ENCODE peak calls at places on chromosomes 12 and 14, in seven cellular contexts. One of them, this sample, is unnamed.

GRCh38 chr12:52630104-52630500 is 11.7 kb upstream of the KRT73 start:
- DNase-seq in sigmoid colon: no peak
- DNase-seq in stimulated activated CD4-positive, alpha-beta T cell treated with anti-CD3 and anti-CD28 coated beads, Interleukin-12 subunit alpha, Interleukin-12 subunit beta, amount 100 ng/mL, for 4 hours: no peak
- DNase-seq in NCI-H1092 treated with DMSO at 0.1 percent for 48 hours: no peak
- DNase-seq in CD8-positive, alpha-beta memory T cell: no peak
- DNase-seq in fibroblast of gingiva: no peak
- DNase-seq in heart left ventricle: no peak
- DNase-seq in this sample: no peak

GRCh38 chr12:78853231-78853630 is 11.3 kb upstream of the SYT1 start:
- DNase-seq in CD8-positive, alpha-beta memory T cell: no peak
- DNase-seq in heart left ventricle: no peak
- DNase-seq in fibroblast of gingiva: no peak
- DNase-seq in stimulated activated CD4-positive, alpha-beta T cell treated with anti-CD3 and anti-CD28 coated beads, Interleukin-12 subunit alpha, Interleukin-12 subunit beta, amount 100 ng/mL, for 4 hours: no peak
- DNase-seq in NCI-H1092 treated with DMSO at 0.1 percent for 48 hours: no peak
- DNase-seq in sigmoid colon: no peak
- DNase-seq in this sample: no peak

GRCh38 chr14:106843951-106844483 is 1317.6 kb downstream of the TMEM121 start:
- DNase-seq in sigmoid colon: no peak
- DNase-seq in heart left ventricle: peak; percentile 11
- DNase-seq in NCI-H1092 treated with DMSO at 0.1 percent for 48 hours: no peak
- DNase-seq in CD8-positive, alpha-beta memory T cell: peak; percentile 33
- DNase-seq in fibroblast of gingiva: no peak
- DNase-seq in stimulated activated CD4-positive, alpha-beta T cell treated with anti-CD3 and anti-CD28 coated beads, Interleukin-12 subunit alpha, Interleukin-12 subunit beta, amount 100 ng/mL, for 4 hours: peak; percentile 25
- DNase-seq in this sample: peak; percentile 5

GRCh38 chr14:68475802-68476201 is 317.1 kb downstream of the ZFP36L1 start:
- DNase-seq in NCI-H1092 treated with DMSO at 0.1 percent for 48 hours: no peak
- DNase-seq in fibroblast of gingiva: no peak
- DNase-seq in sigmoid colon: no peak
- DNase-seq in heart left ventricle: no peak
- DNase-seq in CD8-positive, alpha-beta memory T cell: no peak
- DNase-seq in stimulated activated CD4-positive, alpha-beta T cell treated with anti-CD3 and anti-CD28 coated beads, Interleukin-12 subunit alpha, Interleukin-12 subunit beta, amount 100 ng/mL, for 4 hours: no peak
- DNase-seq in this sample: no peak

GRCh38 chr12:94171595-94171930 is 23.2 kb downstream of the PLXNC1 start:
- DNase-seq in CD8-positive, alpha-beta memory T cell: no peak
- DNase-seq in NCI-H1092 treated with DMSO at 0.1 percent for 48 hours: no peak
- DNase-seq in fibroblast of gingiva: no peak
- DNase-seq in heart left ventricle: no peak
- DNase-seq in sigmoid colon: no peak
- DNase-seq in stimulated activated CD4-positive, alpha-beta T cell treated with anti-CD3 and anti-CD28 coated beads, Interleukin-12 subunit alpha, Interleukin-12 subunit beta, amount 100 ng/mL, for 4 hours: no peak
- DNase-seq in this sample: no peak

GRCh38 chr12:130953783-130954543 is at the start of gene ADGRD1:
- DNase-seq in CD8-positive, alpha-beta memory T cell: no peak
- DNase-seq in NCI-H1092 treated with DMSO at 0.1 percent for 48 hours: no peak
- DNase-seq in stimulated activated CD4-positive, alpha-beta T cell treated with anti-CD3 and anti-CD28 coated beads, Interleukin-12 subunit alpha, Interleukin-12 subunit beta, amount 100 ng/mL, for 4 hours: no peak
- DNase-seq in sigmoid colon: peak; percentile 93
- DNase-seq in heart left ventricle: peak; percentile 77
- DNase-seq in fibroblast of gingiva: no peak
- DNase-seq in this sample: no peak

GRCh38 chr14:74660167-74660566 is 48.1 kb upstream of the LTBP2 start:
- DNase-seq in fibroblast of gingiva: no peak
- DNase-seq in stimulated activated CD4-positive, alpha-beta T cell treated with anti-CD3 and anti-CD28 coated beads, Interleukin-12 subunit alpha, Interleukin-12 subunit beta, amount 100 ng/mL, for 4 hours: no peak
- DNase-seq in sigmoid colon: no peak
- DNase-seq in NCI-H1092 treated with DMSO at 0.1 percent for 48 hours: no peak
- DNase-seq in heart left ventricle: no peak
- DNase-seq in CD8-positive, alpha-beta memory T cell: no peak
- DNase-seq in this sample: no peak

GRCh38 chr14:68685419-68686211 is 107.3 kb downstream of the ZFP36L1 start:
- DNase-seq in NCI-H1092 treated with DMSO at 0.1 percent for 48 hours: no peak
- DNase-seq in heart left ventricle: no peak
- DNase-seq in stimulated activated CD4-positive, alpha-beta T cell treated with anti-CD3 and anti-CD28 coated beads, Interleukin-12 subunit alpha, Interleukin-12 subunit beta, amount 100 ng/mL, for 4 hours: peak; percentile 52
- DNase-seq in CD8-positive, alpha-beta memory T cell: peak; percentile 90
- DNase-seq in sigmoid colon: peak; percentile 63
- DNase-seq in fibroblast of gingiva: no peak
- DNase-seq in this sample: peak; percentile 79

GRCh38 chr12:21527451-21528180 is 1.5 kb downstream of the SPX start:
- DNase-seq in fibroblast of gingiva: peak; percentile 67
- DNase-seq in CD8-positive, alpha-beta memory T cell: peak; percentile 47
- DNase-seq in heart left ventricle: peak; percentile 56
- DNase-seq in sigmoid colon: peak; percentile 74
- DNase-seq in NCI-H1092 treated with DMSO at 0.1 percent for 48 hours: peak; percentile 82
- DNase-seq in stimulated activated CD4-positive, alpha-beta T cell treated with anti-CD3 and anti-CD28 coated beads, Interleukin-12 subunit alpha, Interleukin-12 subunit beta, amount 100 ng/mL, for 4 hours: peak; percentile 58
- DNase-seq in this sample: peak; percentile 52

GRCh38 chr12:24356189-24356708 is 406.8 kb upstream of the SOX5 start:
- DNase-seq in NCI-H1092 treated with DMSO at 0.1 percent for 48 hours: no peak
- DNase-seq in stimulated activated CD4-positive, alpha-beta T cell treated with anti-CD3 and anti-CD28 coated beads, Interleukin-12 subunit alpha, Interleukin-12 subunit beta, amount 100 ng/mL, for 4 hours: no peak
- DNase-seq in fibroblast of gingiva: no peak
- DNase-seq in sigmoid colon: no peak
- DNase-seq in CD8-positive, alpha-beta memory T cell: no peak
- DNase-seq in heart left ventricle: no peak
- DNase-seq in this sample: no peak

GRCh38 chr12:101297661-101298060 is 17.8 kb downstream of the UTP20 start:
- DNase-seq in NCI-H1092 treated with DMSO at 0.1 percent for 48 hours: no peak
- DNase-seq in sigmoid colon: no peak
- DNase-seq in stimulated activated CD4-positive, alpha-beta T cell treated with anti-CD3 and anti-CD28 coated beads, Interleukin-12 subunit alpha, Interleukin-12 subunit beta, amount 100 ng/mL, for 4 hours: no peak
- DNase-seq in heart left ventricle: no peak
- DNase-seq in fibroblast of gingiva: peak; percentile 23
- DNase-seq in CD8-positive, alpha-beta memory T cell: no peak
- DNase-seq in this sample: no peak

GRCh38 chr14:70425349-70425748 is 8.5 kb upstream of the SYNJ2BP start:
- DNase-seq in stimulated activated CD4-positive, alpha-beta T cell treated with anti-CD3 and anti-CD28 coated beads, Interleukin-12 subunit alpha, Interleukin-12 subunit beta, amount 100 ng/mL, for 4 hours: no peak
- DNase-seq in fibroblast of gingiva: no peak
- DNase-seq in sigmoid colon: no peak
- DNase-seq in CD8-positive, alpha-beta memory T cell: no peak
- DNase-seq in heart left ventricle: no peak
- DNase-seq in NCI-H1092 treated with DMSO at 0.1 percent for 48 hours: no peak
- DNase-seq in this sample: no peak

GRCh38 chr12:11663128-11663527 is 13.7 kb downstream of the ETV6 start:
- DNase-seq in CD8-positive, alpha-beta memory T cell: no peak
- DNase-seq in stimulated activated CD4-positive, alpha-beta T cell treated with anti-CD3 and anti-CD28 coated beads, Interleukin-12 subunit alpha, Interleukin-12 subunit beta, amount 100 ng/mL, for 4 hours: no peak
- DNase-seq in heart left ventricle: peak; percentile 55
- DNase-seq in fibroblast of gingiva: no peak
- DNase-seq in NCI-H1092 treated with DMSO at 0.1 percent for 48 hours: no peak
- DNase-seq in sigmoid colon: no peak
- DNase-seq in this sample: no peak

GRCh38 chr12:40310201-40310600 is 85.4 kb downstream of the LRRK2 start:
- DNase-seq in NCI-H1092 treated with DMSO at 0.1 percent for 48 hours: no peak
- DNase-seq in CD8-positive, alpha-beta memory T cell: no peak
- DNase-seq in heart left ventricle: no peak
- DNase-seq in fibroblast of gingiva: no peak
- DNase-seq in sigmoid colon: no peak
- DNase-seq in stimulated activated CD4-positive, alpha-beta T cell treated with anti-CD3 and anti-CD28 coated beads, Interleukin-12 subunit alpha, Interleukin-12 subunit beta, amount 100 ng/mL, for 4 hours: no peak
- DNase-seq in this sample: no peak

GRCh38 chr14:44942436-44942835 is 19.3 kb downstream of the KLHL28 start:
- DNase-seq in NCI-H1092 treated with DMSO at 0.1 percent for 48 hours: no peak
- DNase-seq in stimulated activated CD4-positive, alpha-beta T cell treated with anti-CD3 and anti-CD28 coated beads, Interleukin-12 subunit alpha, Interleukin-12 subunit beta, amount 100 ng/mL, for 4 hours: no peak
- DNase-seq in sigmoid colon: no peak
- DNase-seq in fibroblast of gingiva: no peak
- DNase-seq in heart left ventricle: no peak
- DNase-seq in CD8-positive, alpha-beta memory T cell: no peak
- DNase-seq in this sample: no peak

GRCh38 chr14:55438066-55438683 is 2.2 kb downstream of the TBPL2 start:
- DNase-seq in NCI-H1092 treated with DMSO at 0.1 percent for 48 hours: peak; percentile 65
- DNase-seq in CD8-positive, alpha-beta memory T cell: no peak
- DNase-seq in stimulated activated CD4-positive, alpha-beta T cell treated with anti-CD3 and anti-CD28 coated beads, Interleukin-12 subunit alpha, Interleukin-12 subunit beta, amount 100 ng/mL, for 4 hours: no peak
- DNase-seq in fibroblast of gingiva: peak; percentile 46
- DNase-seq in sigmoid colon: no peak
- DNase-seq in heart left ventricle: no peak
- DNase-seq in this sample: no peak

GRCh38 chr14:53967606-53968005 is 11.0 kb upstream of the BMP4 start:
- DNase-seq in heart left ventricle: no peak
- DNase-seq in sigmoid colon: no peak
- DNase-seq in stimulated activated CD4-positive, alpha-beta T cell treated with anti-CD3 and anti-CD28 coated beads, Interleukin-12 subunit alpha, Interleukin-12 subunit beta, amount 100 ng/mL, for 4 hours: no peak
- DNase-seq in NCI-H1092 treated with DMSO at 0.1 percent for 48 hours: no peak
- DNase-seq in fibroblast of gingiva: no peak
- DNase-seq in CD8-positive, alpha-beta memory T cell: no peak
- DNase-seq in this sample: no peak

GRCh38 chr14:69613312-69614073 is 2.1 kb downstream of the SUSD6 start:
- DNase-seq in CD8-positive, alpha-beta memory T cell: no peak
- DNase-seq in NCI-H1092 treated with DMSO at 0.1 percent for 48 hours: no peak
- DNase-seq in heart left ventricle: no peak
- DNase-seq in stimulated activated CD4-positive, alpha-beta T cell treated with anti-CD3 and anti-CD28 coated beads, Interleukin-12 subunit alpha, Interleukin-12 subunit beta, amount 100 ng/mL, for 4 hours: no peak
- DNase-seq in fibroblast of gingiva: no peak
- DNase-seq in sigmoid colon: no peak
- DNase-seq in this sample: no peak

GRCh38 chr12:95759039-95759438 is 31.5 kb downstream of the NTN4 start:
- DNase-seq in stimulated activated CD4-positive, alpha-beta T cell treated with anti-CD3 and anti-CD28 coated beads, Interleukin-12 subunit alpha, Interleukin-12 subunit beta, amount 100 ng/mL, for 4 hours: no peak
- DNase-seq in CD8-positive, alpha-beta memory T cell: no peak
- DNase-seq in NCI-H1092 treated with DMSO at 0.1 percent for 48 hours: no peak
- DNase-seq in heart left ventricle: no peak
- DNase-seq in sigmoid colon: no peak
- DNase-seq in fibroblast of gingiva: no peak
- DNase-seq in this sample: no peak